ENCODE peak calls at places on chromosomes 7 and 10, in nine cellular contexts. U is hippocampal formation; K is ELR; I is HCEC 1CT; C is LNCaP clone FGC; L is stimulated activated CD4-positive, alpha-beta T cell treated with anti-CD3 and anti-CD28 coated beads, Interleukin-1b, Interleukin-23, amount 100 ng/mL, for 4 hours; O is fibroblast of lung; Z is HEK293T; T is activated T-cell treated with anti-CD3 and anti-CD28 coated beads, Interleukin-2, amount 50 U/mL, for 72 hours. B is an unnamed sample.
A peak's percentile ranks its signal among the peaks of the same experiment; 100 is the strongest.

GRCh38 chr10:125985557-125986246 is 89.3 kb downstream of the FANK1 start:
- DNase-seq in C (no peak), L (no peak), K (no peak), T (no peak), Z (no peak), O (peak; percentile 34), I (no peak), U (no peak), B (no peak)

GRCh38 chr10:105950410-105950809 is 1214.1 kb downstream of the SORCS1 start:
- DNase-seq in T (peak; percentile 13), C (peak; percentile 22), Z (peak; percentile 51), U (peak; percentile 16), K (peak; percentile 60), L (no peak), I (peak; percentile 31), O (peak; percentile 14), B (peak; percentile 78)

GRCh38 chr10:103765168-103765567 is 90.2 kb downstream of the SH3PXD2A start:
- DNase-seq in Z (no peak), K (peak; percentile 98), C (no peak), T (no peak), L (no peak), I (peak; percentile 71), U (no peak), O (peak; percentile 89), B (no peak)

GRCh38 chr10:130244928-130245495 is 108.8 kb downstream of the GLRX3 start:
- DNase-seq in T (no peak), U (no peak), O (no peak), L (no peak), C (no peak), I (no peak), Z (no peak), K (no peak), B (no peak)

GRCh38 chr10:33837736-33838135 is 503.3 kb upstream of the NRP1 start:
- DNase-seq in C (no peak), U (no peak), O (no peak), I (no peak), Z (no peak), L (no peak), T (no peak), K (no peak), B (no peak)

GRCh38 chr7:4814463-4814862 is 39.0 kb downstream of the AP5Z1 start:
- DNase-seq in O (no peak), Z (no peak), U (no peak), K (no peak), T (no peak), I (no peak), C (no peak), L (no peak), B (no peak)

GRCh38 chr10:124067825-124068400 is 25.5 kb downstream of the CHST15 start:
- DNase-seq in U (no peak), Z (no peak), O (no peak), K (no peak), T (no peak), C (no peak), L (no peak), I (no peak), B (no peak)

GRCh38 chr10:72802291-72803118 is 91.0 kb upstream of the OIT3 start:
- DNase-seq in T (no peak), U (no peak), O (peak; percentile 77), I (peak; percentile 77), L (no peak), K (peak; percentile 72), Z (no peak), C (no peak), B (no peak)

GRCh38 chr10:88944813-88945212 is 7.8 kb downstream of the ACTA2 start:
- DNase-seq in O (no peak), Z (no peak), I (no peak), K (no peak), T (no peak), U (no peak), C (no peak), L (no peak), B (no peak)

GRCh38 chr7:47273974-47274766 is 307.7 kb downstream of the TNS3 start:
- DNase-seq in U (no peak), O (no peak), K (no peak), C (no peak), T (no peak), I (no peak), Z (no peak), L (no peak), B (no peak)

GRCh38 chr10:13712799-13713581 is 126.2 kb downstream of the PRPF18 start:
- DNase-seq in T (peak; percentile 25), Z (no peak), O (peak; percentile 99), U (no peak), L (no peak), I (peak; percentile 100), K (peak; percentile 99), C (no peak), B (peak; percentile 33)

GRCh38 chr10:122504551-122504950 is 43.2 kb downstream of the HTRA1 start:
- DNase-seq in U (peak; percentile 93), T (no peak), Z (peak; percentile 45), O (peak; percentile 95), K (peak; percentile 60), L (no peak), C (peak; percentile 82), I (peak; percentile 83), B (peak; percentile 97)

GRCh38 chr10:31149835-31150512 is 118.3 kb upstream of the ZNF438 start:
- DNase-seq in Z (no peak), U (no peak), T (no peak), K (no peak), I (no peak), O (no peak), C (no peak), L (no peak), B (no peak)

GRCh38 chr7:116588225-116588624 is 63.4 kb downstream of the CAV1 start:
- DNase-seq in T (peak; percentile 50), I (peak; percentile 86), L (no peak), C (no peak), Z (no peak), U (no peak), K (peak; percentile 89), O (peak; percentile 92), B (no peak)

GRCh38 chr10:59595584-59595983 is 114.1 kb downstream of the SLC16A9 start:
- DNase-seq in L (no peak), I (no peak), T (no peak), K (no peak), Z (no peak), C (no peak), U (no peak), O (peak; percentile 15), B (no peak)

GRCh38 chr10:127889605-127890195 is 3.0 kb downstream of the CLRN3 start:
- DNase-seq in L (no peak), U (no peak), K (peak; percentile 56), I (no peak), C (no peak), Z (no peak), O (peak; percentile 78), T (no peak), B (no peak)

GRCh38 chr10:114649217-114649906 is 8.7 kb downstream of the ABLIM1 start:
- DNase-seq in Z (no peak), U (no peak), O (no peak), I (no peak), C (no peak), T (no peak), L (no peak), K (no peak), B (no peak)

GRCh38 chr10:33330543-33331019 is 3.9 kb downstream of the NRP1 start:
- DNase-seq in O (peak; percentile 86), T (peak; percentile 80), I (peak; percentile 77), Z (peak; percentile 38), C (peak; percentile 74), U (peak; percentile 68), K (peak; percentile 93), L (peak; percentile 75), B (peak; percentile 84)

GRCh38 chr7:149886018-149886416 is 12.2 kb downstream of the ATP6V0E2 start:
- DNase-seq in Z (no peak), U (no peak), K (no peak), T (no peak), L (no peak), I (no peak), C (no peak), O (no peak), B (no peak)

GRCh38 chr10:129909531-129910286 is 54.4 kb downstream of the EBF3 start:
- DNase-seq in Z (no peak), U (no peak), L (no peak), I (no peak), K (no peak), T (no peak), C (no peak), O (no peak), B (no peak)

GRCh38 chr10:100022403-100022802 is 12.7 kb upstream of the DNMBP start:
- DNase-seq in O (peak; percentile 46), U (no peak), T (no peak), Z (no peak), K (peak; percentile 25), L (no peak), C (no peak), I (peak; percentile 30), B (no peak)

GRCh38 chr7:95886501-95887090 is 114.2 kb downstream of the DYNC1I1 start:
- DNase-seq in L (no peak), T (no peak), K (peak; percentile 9), O (peak; percentile 14), Z (no peak), I (no peak), C (peak; percentile 23), U (no peak), B (no peak)

GRCh38 chr10:103814104-103814503 is 41.3 kb downstream of the SH3PXD2A start:
- DNase-seq in I (no peak), L (no peak), T (no peak), Z (no peak), U (no peak), C (no peak), O (no peak), K (no peak), B (no peak)

GRCh38 chr7:120654241-120654640 is 203.7 kb downstream of the TSPAN12 start:
- DNase-seq in O (no peak), C (no peak), Z (no peak), L (no peak), U (no peak), T (no peak), I (peak; percentile 34), K (no peak), B (no peak)

GRCh38 chr10:75410135-75410787 is 8.7 kb upstream of the ZNF503 start:
- DNase-seq in O (no peak), Z (no peak), C (no peak), L (no peak), T (no peak), I (no peak), K (no peak), U (no peak), B (no peak)

GRCh38 chr10:16685551-16685950 is 131.7 kb downstream of the RSU1 start:
- DNase-seq in L (no peak), Z (no peak), U (no peak), C (no peak), K (no peak), O (no peak), I (no peak), T (no peak), B (no peak)

GRCh38 chr7:22667562-22668239 is 59.3 kb upstream of the IL6 start:
- DNase-seq in I (peak; percentile 90), Z (no peak), C (no peak), U (no peak), O (peak; percentile 87), T (no peak), L (no peak), K (peak; percentile 98), B (no peak)

GRCh38 chr7:152341039-152341913 is 94.5 kb downstream of the KMT2C start:
- DNase-seq in O (peak; percentile 64), L (no peak), C (no peak), K (peak; percentile 66), U (peak; percentile 18), Z (peak; percentile 76), I (peak; percentile 72), T (no peak), B (no peak)

GRCh38 chr7:50306491-50307367 is 2.2 kb downstream of the IKZF1 start:
- DNase-seq in I (no peak), U (no peak), O (no peak), L (no peak), C (no peak), T (no peak), Z (no peak), K (no peak), B (no peak)